ENCODE peak calls at places on chromosomes 5 and 9, in eight cellular contexts. One of them, this sample, is unnamed.
A peak's percentile ranks its signal among the peaks of the same experiment; 100 is the strongest.

GRCh38 chr9:34650816-34651215 is 1.2 kb upstream of the IL11RA start:
- DNase-seq in CD8-positive, alpha-beta memory T cell: no peak
- DNase-seq in BE2C: no peak
- DNase-seq in GM06990: no peak
- DNase-seq in brain microvascular endothelial cell: no peak
- DNase-seq in Caco-2: no peak
- DNase-seq in GM23248: no peak
- DNase-seq in mesendoderm: no peak
- DNase-seq in this sample: no peak

GRCh38 chr9:121857941-121858340 is 206.5 kb downstream of the DAB2IP start:
- DNase-seq in GM06990: no peak
- DNase-seq in CD8-positive, alpha-beta memory T cell: no peak
- DNase-seq in Caco-2: no peak
- DNase-seq in GM23248: no peak
- DNase-seq in brain microvascular endothelial cell: no peak
- DNase-seq in mesendoderm: no peak
- DNase-seq in BE2C: no peak
- DNase-seq in this sample: no peak

GRCh38 chr5:95808686-95809413 is 13.7 kb downstream of the GLRX start:
- DNase-seq in mesendoderm: no peak
- DNase-seq in BE2C: no peak
- DNase-seq in GM23248: peak; percentile 88
- DNase-seq in Caco-2: no peak
- DNase-seq in GM06990: peak; percentile 86
- DNase-seq in CD8-positive, alpha-beta memory T cell: peak; percentile 87
- DNase-seq in brain microvascular endothelial cell: peak; percentile 74
- DNase-seq in this sample: no peak

GRCh38 chr5:148972958-148973357 is 89.9 kb downstream of the SH3TC2 start:
- DNase-seq in BE2C: peak; percentile 53
- DNase-seq in brain microvascular endothelial cell: peak; percentile 83
- DNase-seq in mesendoderm: peak; percentile 47
- DNase-seq in GM06990: no peak
- DNase-seq in CD8-positive, alpha-beta memory T cell: no peak
- DNase-seq in Caco-2: no peak
- DNase-seq in GM23248: peak; percentile 96
- DNase-seq in this sample: peak; percentile 57

GRCh38 chr9:111621895-111622480 is 9.1 kb upstream of the DNAJC25 start:
- DNase-seq in Caco-2: peak; percentile 63
- DNase-seq in CD8-positive, alpha-beta memory T cell: peak; percentile 6
- DNase-seq in BE2C: peak; percentile 52
- DNase-seq in mesendoderm: no peak
- DNase-seq in brain microvascular endothelial cell: peak; percentile 58
- DNase-seq in GM06990: no peak
- DNase-seq in GM23248: peak; percentile 75
- DNase-seq in this sample: no peak

GRCh38 chr5:151598984-151599383 is 7.9 kb upstream of the FAT2 start:
- DNase-seq in mesendoderm: no peak
- DNase-seq in GM23248: no peak
- DNase-seq in Caco-2: peak; percentile 41
- DNase-seq in brain microvascular endothelial cell: no peak
- DNase-seq in GM06990: no peak
- DNase-seq in CD8-positive, alpha-beta memory T cell: no peak
- DNase-seq in BE2C: no peak
- DNase-seq in this sample: no peak

GRCh38 chr5:134116291-134116690 is 1.8 kb downstream of the TCF7 start:
- DNase-seq in GM23248: no peak
- DNase-seq in Caco-2: no peak
- DNase-seq in CD8-positive, alpha-beta memory T cell: no peak
- DNase-seq in BE2C: no peak
- DNase-seq in GM06990: no peak
- DNase-seq in mesendoderm: no peak
- DNase-seq in brain microvascular endothelial cell: no peak
- DNase-seq in this sample: no peak

GRCh38 chr5:10724799-10725507 is 36.1 kb downstream of the DAP start:
- DNase-seq in mesendoderm: no peak
- DNase-seq in CD8-positive, alpha-beta memory T cell: no peak
- DNase-seq in BE2C: no peak
- DNase-seq in brain microvascular endothelial cell: peak; percentile 77
- DNase-seq in GM23248: peak; percentile 88
- DNase-seq in GM06990: no peak
- DNase-seq in Caco-2: no peak
- DNase-seq in this sample: no peak

GRCh38 chr9:100602302-100602930 is 24.5 kb downstream of the CAVIN4 start:
- DNase-seq in Caco-2: peak; percentile 62
- DNase-seq in brain microvascular endothelial cell: peak; percentile 66
- DNase-seq in GM23248: peak; percentile 62
- DNase-seq in mesendoderm: peak; percentile 93
- DNase-seq in CD8-positive, alpha-beta memory T cell: no peak
- DNase-seq in GM06990: no peak
- DNase-seq in BE2C: peak; percentile 43
- DNase-seq in this sample: no peak

GRCh38 chr5:73999306-73999705 is 373.3 kb downstream of the ARHGEF28 start:
- DNase-seq in CD8-positive, alpha-beta memory T cell: no peak
- DNase-seq in mesendoderm: no peak
- DNase-seq in Caco-2: no peak
- DNase-seq in GM23248: no peak
- DNase-seq in brain microvascular endothelial cell: no peak
- DNase-seq in BE2C: no peak
- DNase-seq in GM06990: no peak
- DNase-seq in this sample: no peak

GRCh38 chr5:159605585-159605984 is 275.3 kb upstream of the IL12B start:
- DNase-seq in Caco-2: no peak
- DNase-seq in mesendoderm: peak; percentile 37
- DNase-seq in brain microvascular endothelial cell: peak; percentile 59
- DNase-seq in BE2C: no peak
- DNase-seq in GM06990: no peak
- DNase-seq in CD8-positive, alpha-beta memory T cell: no peak
- DNase-seq in GM23248: no peak
- DNase-seq in this sample: no peak

GRCh38 chr5:77893225-77893860 is 117.2 kb upstream of the TBCA start:
- DNase-seq in CD8-positive, alpha-beta memory T cell: no peak
- DNase-seq in GM06990: no peak
- DNase-seq in GM23248: peak; percentile 97
- DNase-seq in Caco-2: no peak
- DNase-seq in brain microvascular endothelial cell: peak; percentile 96
- DNase-seq in mesendoderm: peak; percentile 70
- DNase-seq in BE2C: peak; percentile 51
- DNase-seq in this sample: peak; percentile 80

GRCh38 chr5:11319851-11320580 is 559.0 kb upstream of the DAP start:
- DNase-seq in Caco-2: no peak
- DNase-seq in mesendoderm: no peak
- DNase-seq in GM06990: no peak
- DNase-seq in CD8-positive, alpha-beta memory T cell: no peak
- DNase-seq in GM23248: no peak
- DNase-seq in brain microvascular endothelial cell: no peak
- DNase-seq in BE2C: no peak
- DNase-seq in this sample: no peak

GRCh38 chr9:124831642-124832364 is 21.5 kb upstream of the WDR38 start:
- DNase-seq in brain microvascular endothelial cell: no peak
- DNase-seq in GM06990: no peak
- DNase-seq in BE2C: no peak
- DNase-seq in CD8-positive, alpha-beta memory T cell: no peak
- DNase-seq in GM23248: no peak
- DNase-seq in Caco-2: no peak
- DNase-seq in mesendoderm: no peak
- DNase-seq in this sample: no peak

GRCh38 chr5:115954144-115954543 is 8.1 kb upstream of the LVRN start:
- DNase-seq in CD8-positive, alpha-beta memory T cell: no peak
- DNase-seq in BE2C: no peak
- DNase-seq in mesendoderm: no peak
- DNase-seq in Caco-2: no peak
- DNase-seq in GM23248: no peak
- DNase-seq in GM06990: no peak
- DNase-seq in brain microvascular endothelial cell: no peak
- DNase-seq in this sample: no peak

GRCh38 chr5:169785731-169786130 is 148.7 kb downstream of the DOCK2 start:
- DNase-seq in CD8-positive, alpha-beta memory T cell: no peak
- DNase-seq in GM23248: no peak
- DNase-seq in Caco-2: no peak
- DNase-seq in GM06990: no peak
- DNase-seq in BE2C: no peak
- DNase-seq in brain microvascular endothelial cell: no peak
- DNase-seq in mesendoderm: no peak
- DNase-seq in this sample: no peak

GRCh38 chr9:130785940-130786500 is 49.0 kb upstream of the ABL1 start:
- DNase-seq in Caco-2: no peak
- DNase-seq in GM06990: no peak
- DNase-seq in mesendoderm: no peak
- DNase-seq in GM23248: no peak
- DNase-seq in brain microvascular endothelial cell: no peak
- DNase-seq in CD8-positive, alpha-beta memory T cell: no peak
- DNase-seq in BE2C: no peak
- DNase-seq in this sample: no peak

GRCh38 chr9:124268248-124268647 is 10.5 kb downstream of the NEK6 start:
- DNase-seq in BE2C: no peak
- DNase-seq in Caco-2: no peak
- DNase-seq in brain microvascular endothelial cell: no peak
- DNase-seq in mesendoderm: no peak
- DNase-seq in GM23248: no peak
- DNase-seq in GM06990: no peak
- DNase-seq in CD8-positive, alpha-beta memory T cell: no peak
- DNase-seq in this sample: no peak

GRCh38 chr5:10797246-10797645 is 36.2 kb upstream of the DAP start:
- DNase-seq in BE2C: no peak
- DNase-seq in mesendoderm: no peak
- DNase-seq in GM23248: peak; percentile 63
- DNase-seq in CD8-positive, alpha-beta memory T cell: no peak
- DNase-seq in GM06990: no peak
- DNase-seq in Caco-2: no peak
- DNase-seq in brain microvascular endothelial cell: no peak
- DNase-seq in this sample: no peak

GRCh38 chr5:134466241-134467069 is 54.8 kb upstream of the CDKN2AIPNL start:
- DNase-seq in CD8-positive, alpha-beta memory T cell: peak; percentile 50
- DNase-seq in Caco-2: no peak
- DNase-seq in BE2C: peak; percentile 95
- DNase-seq in brain microvascular endothelial cell: peak; percentile 72
- DNase-seq in GM06990: peak; percentile 46
- DNase-seq in mesendoderm: peak; percentile 97
- DNase-seq in GM23248: peak; percentile 77
- DNase-seq in this sample: no peak

GRCh38 chr9:99118782-99119466 is 14.0 kb downstream of the TGFBR1 start:
- DNase-seq in BE2C: no peak
- DNase-seq in GM23248: no peak
- DNase-seq in Caco-2: no peak
- DNase-seq in brain microvascular endothelial cell: no peak
- DNase-seq in CD8-positive, alpha-beta memory T cell: peak; percentile 75
- DNase-seq in mesendoderm: no peak
- DNase-seq in GM06990: no peak
- DNase-seq in this sample: no peak

GRCh38 chr5:147203208-147203607 is 31.6 kb upstream of the STK32A start:
- DNase-seq in CD8-positive, alpha-beta memory T cell: no peak
- DNase-seq in Caco-2: no peak
- DNase-seq in BE2C: no peak
- DNase-seq in GM06990: no peak
- DNase-seq in mesendoderm: no peak
- DNase-seq in GM23248: no peak
- DNase-seq in brain microvascular endothelial cell: no peak
- DNase-seq in this sample: no peak

GRCh38 chr5:6837519-6838110 is 124.4 kb downstream of the TENT4A start:
- DNase-seq in Caco-2: peak; percentile 39
- DNase-seq in GM23248: no peak
- DNase-seq in CD8-positive, alpha-beta memory T cell: no peak
- DNase-seq in BE2C: peak; percentile 71
- DNase-seq in brain microvascular endothelial cell: no peak
- DNase-seq in mesendoderm: peak; percentile 53
- DNase-seq in GM06990: no peak
- DNase-seq in this sample: no peak

GRCh38 chr9:33813712-33814641 is 3.0 kb upstream of the UBE2R2 start:
- DNase-seq in Caco-2: no peak
- DNase-seq in brain microvascular endothelial cell: peak; percentile 59
- DNase-seq in mesendoderm: peak; percentile 31
- DNase-seq in BE2C: no peak
- DNase-seq in GM23248: peak; percentile 92
- DNase-seq in CD8-positive, alpha-beta memory T cell: peak; percentile 63
- DNase-seq in GM06990: peak; percentile 39
- DNase-seq in this sample: peak; percentile 70

GRCh38 chr5:74314906-74315305 is 325.6 kb downstream of the ENC1 start:
- DNase-seq in GM06990: no peak
- DNase-seq in Caco-2: peak; percentile 41
- DNase-seq in brain microvascular endothelial cell: no peak
- DNase-seq in mesendoderm: peak; percentile 44
- DNase-seq in GM23248: no peak
- DNase-seq in CD8-positive, alpha-beta memory T cell: no peak
- DNase-seq in BE2C: no peak
- DNase-seq in this sample: no peak

GRCh38 chr9:36064448-36065037 is 27.8 kb downstream of the RECK start:
- DNase-seq in CD8-positive, alpha-beta memory T cell: no peak
- DNase-seq in GM06990: no peak
- DNase-seq in BE2C: no peak
- DNase-seq in GM23248: peak; percentile 78
- DNase-seq in brain microvascular endothelial cell: peak; percentile 33
- DNase-seq in Caco-2: no peak
- DNase-seq in mesendoderm: peak; percentile 47
- DNase-seq in this sample: no peak
- H3K36me3 ChIP-seq in CD8-positive, alpha-beta memory T cell: peaks cover 10% of the 10 kb centered on the region
- H3K36me3 ChIP-seq in GM06990: no peaks in the 10 kb centered on the region
- H3K36me3 ChIP-seq in BE2C: no peaks in the 10 kb centered on the region
- H3K36me3 ChIP-seq in GM23248: peaks cover 87% of the 10 kb centered on the region
- H3K36me3 ChIP-seq in brain microvascular endothelial cell: peaks cover 8% of the 10 kb centered on the region
- H3K36me3 ChIP-seq in Caco-2: no peaks in the 10 kb centered on the region
- H3K36me3 ChIP-seq in mesendoderm: no peaks in the 10 kb centered on the region
- H3K36me3 ChIP-seq in this sample: no peaks in the 10 kb centered on the region

GRCh38 chr5:141491323-141492167 is 2.7 kb downstream of the PCDHGC5 start:
- DNase-seq in CD8-positive, alpha-beta memory T cell: no peak
- DNase-seq in mesendoderm: no peak
- DNase-seq in GM23248: no peak
- DNase-seq in GM06990: no peak
- DNase-seq in brain microvascular endothelial cell: no peak
- DNase-seq in BE2C: no peak
- DNase-seq in Caco-2: no peak
- DNase-seq in this sample: no peak
- H3K4me3 ChIP-seq in CD8-positive, alpha-beta memory T cell: no peak overlapping the region
- H3K4me3 ChIP-seq in mesendoderm: no peak overlapping the region
- H3K4me3 ChIP-seq in GM23248: no peak overlapping the region
- H3K4me3 ChIP-seq in GM06990: peak overlapping the region; percentile 52
- H3K4me3 ChIP-seq in brain microvascular endothelial cell: no peak overlapping the region
- H3K4me3 ChIP-seq in BE2C: no peak overlapping the region
- H3K4me3 ChIP-seq in Caco-2: no peak overlapping the region
- H3K4me3 ChIP-seq in this sample: no peak overlapping the region

GRCh38 chr9:127887792-127888191 is 10.3 kb upstream of the AK1 start:
- DNase-seq in mesendoderm: no peak
- DNase-seq in GM06990: no peak
- DNase-seq in brain microvascular endothelial cell: no peak
- DNase-seq in GM23248: peak; percentile 49
- DNase-seq in Caco-2: no peak
- DNase-seq in CD8-positive, alpha-beta memory T cell: no peak
- DNase-seq in BE2C: no peak
- DNase-seq in this sample: no peak
- H3K36me3 ChIP-seq in mesendoderm: peaks cover 2% of the 10 kb centered on the region
- H3K36me3 ChIP-seq in GM06990: peaks cover 14% of the 10 kb centered on the region
- H3K36me3 ChIP-seq in brain microvascular endothelial cell: peaks cover 57% of the 10 kb centered on the region
- H3K36me3 ChIP-seq in GM23248: peaks cover 59% of the 10 kb centered on the region
- H3K36me3 ChIP-seq in Caco-2: peaks cover 6% of the 10 kb centered on the region
- H3K36me3 ChIP-seq in CD8-positive, alpha-beta memory T cell: peaks cover 34% of the 10 kb centered on the region
- H3K36me3 ChIP-seq in BE2C: peaks cover 50% of the 10 kb centered on the region
- H3K36me3 ChIP-seq in this sample: peaks cover 41% of the 10 kb centered on the region

DNA sequence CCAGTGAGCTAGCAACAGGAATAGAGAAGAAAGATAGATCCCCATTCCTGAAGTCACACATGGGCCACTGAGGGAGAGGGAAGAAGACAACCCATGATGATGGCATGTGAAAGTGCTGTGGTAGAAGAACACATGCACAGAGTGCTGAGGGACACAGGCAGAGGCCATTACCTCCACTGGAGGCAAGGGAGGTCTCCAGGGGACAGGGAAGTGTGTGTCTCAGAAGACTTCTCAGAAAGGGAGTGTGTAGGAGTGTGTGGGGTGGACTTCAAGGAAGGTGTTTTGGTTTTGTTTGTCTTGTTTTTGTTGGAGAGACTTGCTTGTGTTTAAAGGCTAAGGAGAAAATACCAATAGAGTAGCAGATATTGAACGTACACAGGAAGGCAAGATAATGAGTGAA is 77.0 kb upstream of the SMARCA2 start:
- DNase-seq in GM06990: peak; percentile 27
- DNase-seq in GM23248: no peak
- DNase-seq in brain microvascular endothelial cell: no peak
- DNase-seq in Caco-2: no peak
- DNase-seq in BE2C: no peak
- DNase-seq in CD8-positive, alpha-beta memory T cell: no peak
- DNase-seq in mesendoderm: no peak
- DNase-seq in this sample: no peak
- H3K4me3 ChIP-seq in GM06990: no peak overlapping the region
- H3K4me3 ChIP-seq in GM23248: no peak overlapping the region
- H3K4me3 ChIP-seq in brain microvascular endothelial cell: no peak overlapping the region
- H3K4me3 ChIP-seq in Caco-2: no peak overlapping the region
- H3K4me3 ChIP-seq in BE2C: no peak overlapping the region
- H3K4me3 ChIP-seq in CD8-positive, alpha-beta memory T cell: no peak overlapping the region
- H3K4me3 ChIP-seq in mesendoderm: no peak overlapping the region
- H3K4me3 ChIP-seq in this sample: no peak overlapping the region